ENCODE peak calls at places on chromosomes 12 and 14, in four cellular contexts. P, W, U and R are unnamed samples.
A peak's percentile ranks its signal among the peaks of the same experiment; 100 is the strongest.

GRCh38 chr14:49768301-49769121 is 558 bp downstream of the KLHDC2 start:
- DNase-seq in P (peak; percentile 42), W (peak; percentile 75), U (no peak), R (peak; percentile 63)

GRCh38 chr14:101780390-101780789 is 18.9 kb downstream of the PPP2R5C start:
- DNase-seq in U (no peak), W (no peak), P (no peak), R (no peak)

GRCh38 chr12:124774462-124775167 is 89.0 kb downstream of the SCARB1 start:
- DNase-seq in W (peak; percentile 78), U (no peak), P (peak; percentile 31), R (no peak)

GRCh38 chr12:96189781-96190180 is 4.4 kb upstream of the ELK3 start:
- DNase-seq in P (no peak), W (no peak), U (no peak), R (no peak)

GRCh38 chr14:91068642-91069041 is 8.2 kb upstream of the RPS6KA5 start:
- DNase-seq in U (no peak), P (no peak), W (no peak), R (no peak)

GRCh38 chr14:50044040-50044651 is 72.2 kb downstream of the VCPKMT start:
- DNase-seq in P (no peak), W (no peak), U (no peak), R (no peak)

GRCh38 chr12:34402899-34403705 is 380.8 kb downstream of the ALG10 start:
- DNase-seq in U (peak; percentile 76), P (peak; percentile 8), W (no peak), R (peak; percentile 29)

GRCh38 chr12:62601765-62602444 is 135.3 kb downstream of the MON2 start:
- DNase-seq in W (no peak), U (no peak), P (no peak), R (no peak)

GRCh38 chr12:122437656-122438121 is 15.2 kb upstream of the CLIP1 start:
- DNase-seq in P (no peak), U (peak; percentile 89), W (no peak), R (peak; percentile 67)